ENCODE peak calls at places on chromosomes 3 and 15, in six cellular contexts. One of them, this sample, is unnamed.

GRCh38 chr3:151918253-151919029 is 45.0 kb downstream of the SUCNR1 start:
- DNase-seq in globus pallidus: peak; percentile 11
- DNase-seq in fibroblast of the aortic adventitia: peak; percentile 90
- DNase-seq in neural crest cell: no peak
- DNase-seq in H9: no peak
- DNase-seq in Ammon's horn: peak; percentile 55
- DNase-seq in this sample: peak; percentile 12

GRCh38 chr3:46851364-46852328 is 11.6 kb downstream of the MYL3 start:
- DNase-seq in globus pallidus: no peak
- DNase-seq in fibroblast of the aortic adventitia: no peak
- DNase-seq in neural crest cell: no peak
- DNase-seq in H9: peak; percentile 18
- DNase-seq in Ammon's horn: no peak
- DNase-seq in this sample: no peak

GRCh38 chr3:115232167-115232566 is 85.1 kb upstream of the ZBTB20 start:
- DNase-seq in globus pallidus: no peak
- DNase-seq in fibroblast of the aortic adventitia: no peak
- DNase-seq in neural crest cell: no peak
- DNase-seq in H9: no peak
- DNase-seq in Ammon's horn: no peak
- DNase-seq in this sample: no peak

GRCh38 chr15:39413558-39413957 is 167.3 kb upstream of the THBS1 start:
- DNase-seq in globus pallidus: no peak
- DNase-seq in fibroblast of the aortic adventitia: no peak
- DNase-seq in neural crest cell: no peak
- DNase-seq in H9: no peak
- DNase-seq in Ammon's horn: no peak
- DNase-seq in this sample: no peak

GRCh38 chr3:13165576-13165975 is 92.3 kb upstream of the IQSEC1 start:
- DNase-seq in globus pallidus: no peak
- DNase-seq in fibroblast of the aortic adventitia: no peak
- DNase-seq in neural crest cell: no peak
- DNase-seq in H9: no peak
- DNase-seq in Ammon's horn: no peak
- DNase-seq in this sample: no peak

GRCh38 chr3:172213168-172213567 is 173.8 kb downstream of the FNDC3B start:
- DNase-seq in globus pallidus: no peak
- DNase-seq in fibroblast of the aortic adventitia: peak; percentile 54
- DNase-seq in neural crest cell: no peak
- DNase-seq in H9: no peak
- DNase-seq in Ammon's horn: no peak
- DNase-seq in this sample: no peak

GRCh38 chr3:153977148-153977547 is 144.0 kb upstream of the ARHGEF26 start:
- DNase-seq in globus pallidus: peak; percentile 47
- DNase-seq in fibroblast of the aortic adventitia: peak; percentile 80
- DNase-seq in neural crest cell: no peak
- DNase-seq in H9: no peak
- DNase-seq in Ammon's horn: peak; percentile 78
- DNase-seq in this sample: peak; percentile 2

GRCh38 chr3:42159706-42160472 is 68.7 kb downstream of the TRAK1 start:
- DNase-seq in globus pallidus: no peak
- DNase-seq in fibroblast of the aortic adventitia: no peak
- DNase-seq in neural crest cell: peak; percentile 9
- DNase-seq in H9: peak; percentile 97
- DNase-seq in Ammon's horn: no peak
- DNase-seq in this sample: no peak

GRCh38 chr15:30059771-30060170 is 23.0 kb upstream of the GOLGA8J start:
- DNase-seq in globus pallidus: no peak
- DNase-seq in fibroblast of the aortic adventitia: no peak
- DNase-seq in neural crest cell: no peak
- DNase-seq in H9: no peak
- DNase-seq in Ammon's horn: peak; percentile 71
- DNase-seq in this sample: no peak

GRCh38 chr15:68326711-68327412 is 49.3 kb downstream of the FEM1B start:
- DNase-seq in globus pallidus: no peak
- DNase-seq in fibroblast of the aortic adventitia: no peak
- DNase-seq in neural crest cell: no peak
- DNase-seq in H9: no peak
- DNase-seq in Ammon's horn: no peak
- DNase-seq in this sample: no peak

GRCh38 chr15:26134152-26134551 is 271.0 kb upstream of the ATP10A start:
- DNase-seq in globus pallidus: no peak
- DNase-seq in fibroblast of the aortic adventitia: no peak
- DNase-seq in neural crest cell: no peak
- DNase-seq in H9: no peak
- DNase-seq in Ammon's horn: peak; percentile 18
- DNase-seq in this sample: no peak

GRCh38 chr15:57149196-57149595 is 227.1 kb upstream of the CGNL1 start:
- DNase-seq in globus pallidus: no peak
- DNase-seq in fibroblast of the aortic adventitia: peak; percentile 79
- DNase-seq in neural crest cell: no peak
- DNase-seq in H9: no peak
- DNase-seq in Ammon's horn: no peak
- DNase-seq in this sample: no peak

GRCh38 chr3:4949659-4950058 is 29.6 kb upstream of the BHLHE40 start:
- DNase-seq in globus pallidus: no peak
- DNase-seq in fibroblast of the aortic adventitia: peak; percentile 20
- DNase-seq in neural crest cell: no peak
- DNase-seq in H9: no peak
- DNase-seq in Ammon's horn: no peak
- DNase-seq in this sample: no peak

GRCh38 chr15:60757831-60758570 is 279.1 kb upstream of the ICE2 start:
- DNase-seq in globus pallidus: no peak
- DNase-seq in fibroblast of the aortic adventitia: no peak
- DNase-seq in neural crest cell: no peak
- DNase-seq in H9: no peak
- DNase-seq in Ammon's horn: no peak
- DNase-seq in this sample: no peak

GRCh38 chr15:72785452-72786243 is 2.1 kb upstream of the ADPGK start:
- DNase-seq in globus pallidus: peak; percentile 43
- DNase-seq in fibroblast of the aortic adventitia: no peak
- DNase-seq in neural crest cell: no peak
- DNase-seq in H9: no peak
- DNase-seq in Ammon's horn: peak; percentile 52
- DNase-seq in this sample: no peak

GRCh38 chr15:80179025-80179759 is 26.4 kb downstream of the FAH start:
- DNase-seq in globus pallidus: no peak
- DNase-seq in fibroblast of the aortic adventitia: peak; percentile 86
- DNase-seq in neural crest cell: no peak
- DNase-seq in H9: no peak
- DNase-seq in Ammon's horn: no peak
- DNase-seq in this sample: no peak

GRCh38 chr3:184368804-184369183 is 7.3 kb downstream of the POLR2H start:
- DNase-seq in globus pallidus: peak; percentile 52
- DNase-seq in fibroblast of the aortic adventitia: peak; percentile 90
- DNase-seq in neural crest cell: no peak
- DNase-seq in H9: no peak
- DNase-seq in Ammon's horn: peak; percentile 69
- DNase-seq in this sample: no peak

GRCh38 chr3:56855856-56856538 is 54.2 kb upstream of the ARHGEF3 start:
- DNase-seq in globus pallidus: peak; percentile 88
- DNase-seq in fibroblast of the aortic adventitia: peak; percentile 56
- DNase-seq in neural crest cell: peak; percentile 43
- DNase-seq in H9: peak; percentile 68
- DNase-seq in Ammon's horn: peak; percentile 74
- DNase-seq in this sample: no peak

GRCh38 chr3:165210727-165211126 is 14.5 kb upstream of the SLITRK3 start:
- DNase-seq in globus pallidus: no peak
- DNase-seq in fibroblast of the aortic adventitia: no peak
- DNase-seq in neural crest cell: no peak
- DNase-seq in H9: no peak
- DNase-seq in Ammon's horn: no peak
- DNase-seq in this sample: no peak

GRCh38 chr15:79820820-79821219 is 76.0 kb downstream of the MTHFS start:
- DNase-seq in globus pallidus: no peak
- DNase-seq in fibroblast of the aortic adventitia: no peak
- DNase-seq in neural crest cell: no peak
- DNase-seq in H9: no peak
- DNase-seq in Ammon's horn: no peak
- DNase-seq in this sample: no peak

GRCh38 chr3:180802837-180803236 is 109.6 kb upstream of the FXR1 start:
- DNase-seq in globus pallidus: peak; percentile 38
- DNase-seq in fibroblast of the aortic adventitia: peak; percentile 55
- DNase-seq in neural crest cell: no peak
- DNase-seq in H9: no peak
- DNase-seq in Ammon's horn: peak; percentile 40
- DNase-seq in this sample: no peak

GRCh38 chr3:42730294-42730693 is 27.7 kb upstream of the HHATL start:
- DNase-seq in globus pallidus: no peak
- DNase-seq in fibroblast of the aortic adventitia: no peak
- DNase-seq in neural crest cell: no peak
- DNase-seq in H9: peak; percentile 19
- DNase-seq in Ammon's horn: no peak
- DNase-seq in this sample: no peak

GRCh38 chr3:73674280-73674679 is 49.5 kb upstream of the PDZRN3 start:
- DNase-seq in globus pallidus: no peak
- DNase-seq in fibroblast of the aortic adventitia: no peak
- DNase-seq in neural crest cell: no peak
- DNase-seq in H9: no peak
- DNase-seq in Ammon's horn: no peak
- DNase-seq in this sample: no peak

GRCh38 chr3:25007974-25008658 is 419.9 kb upstream of the RARB start:
- DNase-seq in globus pallidus: no peak
- DNase-seq in fibroblast of the aortic adventitia: peak; percentile 12
- DNase-seq in neural crest cell: no peak
- DNase-seq in H9: no peak
- DNase-seq in Ammon's horn: no peak
- DNase-seq in this sample: no peak

GRCh38 chr15:90869601-90870353 is 1.4 kb downstream of the FURIN start:
- DNase-seq in globus pallidus: no peak
- DNase-seq in fibroblast of the aortic adventitia: peak; percentile 90
- DNase-seq in neural crest cell: peak; percentile 29
- DNase-seq in H9: peak; percentile 84
- DNase-seq in Ammon's horn: peak; percentile 66
- DNase-seq in this sample: no peak